ENCODE peak calls at places on chromosome 19, in four cellular contexts. One of them, this sample, is unnamed.

GRCh38 chr19:54470991-54471782 is 1.9 kb downstream of the CDC42EP5 start:
- DNase-seq in psoas muscle: peak; percentile 24
- DNase-seq in esophagus squamous epithelium: no peak
- DNase-seq in HCT116: no peak
- DNase-seq in this sample: no peak

GRCh38 chr19:35959040-35959967 is 23.1 kb downstream of the LRFN3 start:
- DNase-seq in psoas muscle: peak; percentile 33
- DNase-seq in HCT116: no peak
- DNase-seq in esophagus squamous epithelium: no peak
- DNase-seq in this sample: no peak

GRCh38 chr19:6232567-6232966 is 47.2 kb downstream of the MLLT1 start:
- DNase-seq in HCT116: no peak
- DNase-seq in esophagus squamous epithelium: no peak
- DNase-seq in psoas muscle: peak; percentile 35
- DNase-seq in this sample: peak; percentile 71

GRCh38 chr19:48061401-48062344 is 17.8 kb upstream of the CABP5 start:
- DNase-seq in HCT116: no peak
- DNase-seq in esophagus squamous epithelium: no peak
- DNase-seq in psoas muscle: no peak
- DNase-seq in this sample: no peak

GRCh38 chr19:35896643-35897040 is 3.7 kb downstream of the NFKBID start:
- DNase-seq in HCT116: no peak
- DNase-seq in psoas muscle: no peak
- DNase-seq in esophagus squamous epithelium: no peak
- DNase-seq in this sample: no peak

GRCh38 chr19:49677901-49678674 is 1.0 kb downstream of the PRMT1 start:
- DNase-seq in HCT116: no peak
- DNase-seq in psoas muscle: peak; percentile 71
- DNase-seq in esophagus squamous epithelium: no peak
- DNase-seq in this sample: peak; percentile 13

GRCh38 chr19:38155453-38155852 is 68.6 kb downstream of the DPF1 start:
- DNase-seq in esophagus squamous epithelium: no peak
- DNase-seq in HCT116: no peak
- DNase-seq in psoas muscle: no peak
- DNase-seq in this sample: no peak

GRCh38 chr19:7833225-7834156 is 3.5 kb downstream of the EVI5L start:
- DNase-seq in psoas muscle: peak; percentile 60
- DNase-seq in esophagus squamous epithelium: no peak
- DNase-seq in HCT116: peak; percentile 93
- DNase-seq in this sample: peak; percentile 30

GRCh38 chr19:47511128-47511517 is 3.7 kb downstream of the NAPA start:
- DNase-seq in psoas muscle: peak; percentile 52
- DNase-seq in HCT116: no peak
- DNase-seq in esophagus squamous epithelium: no peak
- DNase-seq in this sample: no peak

DNA sequence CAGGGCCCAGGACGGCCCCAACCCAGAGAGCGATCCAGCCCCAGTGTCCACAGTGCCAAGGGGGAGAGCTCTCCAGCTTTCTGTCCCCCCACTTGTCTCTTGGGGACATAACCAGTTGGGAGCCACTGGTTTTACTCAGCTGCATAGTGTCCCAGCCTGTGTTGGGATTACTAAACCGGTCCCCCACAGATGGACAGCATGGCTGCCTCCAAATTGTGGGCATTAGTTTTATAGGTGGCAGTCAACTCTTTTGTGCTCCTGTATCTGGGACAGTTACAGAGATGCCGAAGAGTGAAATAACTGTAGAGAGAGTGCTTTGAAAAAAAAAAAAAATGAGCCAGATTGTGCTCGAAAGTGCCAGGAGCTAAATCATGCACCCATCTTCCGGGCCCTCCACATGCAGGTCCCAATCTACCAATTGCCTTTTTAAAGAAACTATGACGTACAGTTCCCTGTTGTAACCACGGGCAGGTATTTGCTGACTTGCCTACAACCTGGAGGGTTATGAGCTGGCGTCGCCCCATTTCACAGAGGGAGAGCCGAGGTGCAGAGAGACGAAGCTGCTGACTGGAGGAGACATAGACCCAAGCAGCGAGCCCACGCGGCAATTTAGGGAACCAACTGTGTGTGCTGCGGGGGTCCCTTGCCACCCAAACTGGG is 2.4 kb upstream of the NFIC start:
- DNase-seq in esophagus squamous epithelium: no peak
- DNase-seq in HCT116: no peak
- DNase-seq in psoas muscle: no peak
- DNase-seq in this sample: no peak
- H3K4me3 ChIP-seq in esophagus squamous epithelium: no peak overlapping the region
- H3K4me3 ChIP-seq in HCT116: no peak overlapping the region
- H3K4me3 ChIP-seq in psoas muscle: no peak overlapping the region
- H3K4me3 ChIP-seq in this sample: no peak overlapping the region

GRCh38 chr19:939922-940321 is 14.1 kb downstream of the ARID3A start:
- DNase-seq in esophagus squamous epithelium: no peak
- DNase-seq in psoas muscle: no peak
- DNase-seq in HCT116: no peak
- DNase-seq in this sample: no peak

GRCh38 chr19:942133-942645 is 16.4 kb downstream of the ARID3A start:
- DNase-seq in psoas muscle: no peak
- DNase-seq in esophagus squamous epithelium: no peak
- DNase-seq in HCT116: no peak
- DNase-seq in this sample: no peak

GRCh38 chr19:941292-942132 is 15.7 kb downstream of the ARID3A start:
- DNase-seq in HCT116: no peak
- DNase-seq in esophagus squamous epithelium: no peak
- DNase-seq in psoas muscle: no peak
- DNase-seq in this sample: no peak

GRCh38 chr19:939439-939838 is 13.6 kb downstream of the ARID3A start:
- DNase-seq in esophagus squamous epithelium: no peak
- DNase-seq in psoas muscle: no peak
- DNase-seq in HCT116: no peak
- DNase-seq in this sample: no peak

DNA sequence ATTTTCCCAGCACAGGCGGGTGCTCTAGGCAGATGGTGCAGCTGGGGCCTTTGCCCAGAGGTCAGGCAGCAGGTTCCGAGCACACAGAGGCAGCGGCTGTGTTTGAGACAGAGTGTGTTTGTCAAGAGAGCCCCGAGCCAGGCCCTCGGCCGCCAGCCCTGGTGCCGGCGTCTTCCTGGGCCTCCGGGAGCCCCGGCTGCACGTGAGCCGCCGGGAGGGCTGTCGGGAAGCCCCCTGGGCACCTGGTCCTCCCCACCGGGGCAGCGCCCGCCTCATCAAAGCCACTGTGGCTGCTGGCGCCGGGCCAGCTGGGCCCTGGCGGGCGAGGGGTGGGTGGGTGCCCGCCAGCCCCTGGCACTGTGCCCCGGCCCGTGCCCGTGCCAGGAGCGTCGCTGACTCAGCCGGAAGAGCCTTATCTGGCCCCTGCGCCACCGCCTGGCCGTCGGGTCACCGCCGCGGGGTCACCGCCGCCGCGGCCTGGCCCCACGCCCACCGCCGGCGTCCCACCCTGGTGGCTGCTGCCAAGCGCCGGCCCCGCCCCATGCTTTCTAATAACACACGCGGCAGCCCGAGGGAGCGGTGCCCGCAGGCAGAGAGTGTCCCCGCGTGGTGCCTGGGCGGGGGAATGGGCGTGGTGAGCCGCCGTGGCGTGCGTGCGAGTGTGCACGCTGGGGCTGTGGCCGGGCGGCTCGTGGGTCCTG is 14.9 kb downstream of the ARID3A start:
- DNase-seq in HCT116: no peak
- DNase-seq in esophagus squamous epithelium: no peak
- DNase-seq in psoas muscle: peak; percentile 75
- DNase-seq in this sample: no peak
- H3K4me3 ChIP-seq in HCT116: peak overlapping the region; percentile 31
- H3K4me3 ChIP-seq in esophagus squamous epithelium: peak overlapping the region; percentile 24
- H3K4me3 ChIP-seq in psoas muscle: peak overlapping the region; percentile 58
- H3K4me3 ChIP-seq in this sample: no peak overlapping the region

GRCh38 chr19:44753932-44754742 is 5.6 kb downstream of the BCL3 start:
- DNase-seq in HCT116: no peak
- DNase-seq in esophagus squamous epithelium: peak; percentile 79
- DNase-seq in psoas muscle: peak; percentile 96
- DNase-seq in this sample: peak; percentile 69

GRCh38 chr19:44752816-44753618 is 4.5 kb downstream of the BCL3 start:
- DNase-seq in HCT116: no peak
- DNase-seq in psoas muscle: peak; percentile 92
- DNase-seq in esophagus squamous epithelium: peak; percentile 83
- DNase-seq in this sample: peak; percentile 98

GRCh38 chr19:44752123-44752815 is 3.8 kb downstream of the BCL3 start:
- DNase-seq in psoas muscle: no peak
- DNase-seq in HCT116: no peak
- DNase-seq in esophagus squamous epithelium: no peak
- DNase-seq in this sample: no peak

GRCh38 chr19:44754743-44755066 is 6.2 kb downstream of the BCL3 start:
- DNase-seq in esophagus squamous epithelium: no peak
- DNase-seq in HCT116: no peak
- DNase-seq in psoas muscle: no peak
- DNase-seq in this sample: no peak

DNA sequence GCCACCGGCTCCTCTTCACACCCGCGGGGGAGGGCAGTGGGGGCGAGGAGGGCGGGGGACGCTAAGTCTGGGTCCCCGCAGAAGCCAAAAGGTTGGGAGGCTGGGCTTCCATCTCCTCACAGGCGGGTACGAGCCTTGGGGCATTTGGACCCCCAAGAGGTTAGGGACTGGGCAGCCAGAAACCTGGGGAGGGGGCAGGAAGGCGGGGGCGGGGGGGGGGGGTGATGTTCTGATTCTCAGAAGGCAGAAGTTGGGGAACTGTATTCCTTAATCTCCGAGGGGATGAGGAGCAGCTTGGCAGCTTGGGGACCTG is 5.1 kb downstream of the BCL3 start:
- DNase-seq in HCT116: no peak
- DNase-seq in esophagus squamous epithelium: no peak
- DNase-seq in psoas muscle: no peak
- DNase-seq in this sample: no peak
- H3K4me3 ChIP-seq in HCT116: peak overlapping the region; percentile 50
- H3K4me3 ChIP-seq in esophagus squamous epithelium: peak overlapping the region; percentile 22
- H3K4me3 ChIP-seq in psoas muscle: peak overlapping the region; percentile 97
- H3K4me3 ChIP-seq in this sample: peak overlapping the region; percentile 44

GRCh38 chr19:27740396-27740795 is 1472.6 kb downstream of the UQCRFS1 start:
- DNase-seq in esophagus squamous epithelium: no peak
- DNase-seq in psoas muscle: no peak
- DNase-seq in HCT116: no peak
- DNase-seq in this sample: no peak

GRCh38 chr19:27738569-27739193 is 1474.3 kb downstream of the UQCRFS1 start:
- DNase-seq in psoas muscle: no peak
- DNase-seq in HCT116: no peak
- DNase-seq in esophagus squamous epithelium: no peak
- DNase-seq in this sample: no peak

GRCh38 chr19:27741236-27741635 is 1471.7 kb downstream of the UQCRFS1 start:
- DNase-seq in HCT116: no peak
- DNase-seq in psoas muscle: no peak
- DNase-seq in esophagus squamous epithelium: no peak
- DNase-seq in this sample: no peak

GRCh38 chr19:27744926-27745844 is 1467.8 kb downstream of the UQCRFS1 start:
- DNase-seq in esophagus squamous epithelium: no peak
- DNase-seq in HCT116: no peak
- DNase-seq in psoas muscle: no peak
- DNase-seq in this sample: no peak

DNA sequence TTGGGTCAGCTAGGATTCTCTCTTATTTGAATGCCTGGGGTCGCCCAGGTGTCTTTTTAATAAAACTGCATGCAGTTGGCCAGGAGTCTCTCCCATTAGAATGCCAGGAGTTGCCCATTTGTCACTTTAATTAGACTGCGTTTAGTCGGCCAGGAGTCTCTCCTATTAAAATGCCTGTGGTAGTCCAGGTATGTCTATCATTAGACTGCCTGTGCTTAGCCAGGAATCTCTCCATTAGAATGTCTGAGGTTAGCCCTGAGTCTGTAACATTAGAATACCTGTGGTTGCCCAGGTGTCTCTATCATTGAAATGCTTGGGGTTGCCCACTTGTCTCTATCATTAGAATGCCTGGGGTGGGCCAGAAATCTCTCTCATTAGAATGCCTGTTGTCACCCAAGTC is 1470.9 kb downstream of the UQCRFS1 start:
- DNase-seq in HCT116: no peak
- DNase-seq in psoas muscle: no peak
- DNase-seq in esophagus squamous epithelium: no peak
- DNase-seq in this sample: no peak
- H3K4me3 ChIP-seq in HCT116: no peak overlapping the region
- H3K4me3 ChIP-seq in psoas muscle: no peak overlapping the region
- H3K4me3 ChIP-seq in esophagus squamous epithelium: no peak overlapping the region
- H3K4me3 ChIP-seq in this sample: no peak overlapping the region

DNA sequence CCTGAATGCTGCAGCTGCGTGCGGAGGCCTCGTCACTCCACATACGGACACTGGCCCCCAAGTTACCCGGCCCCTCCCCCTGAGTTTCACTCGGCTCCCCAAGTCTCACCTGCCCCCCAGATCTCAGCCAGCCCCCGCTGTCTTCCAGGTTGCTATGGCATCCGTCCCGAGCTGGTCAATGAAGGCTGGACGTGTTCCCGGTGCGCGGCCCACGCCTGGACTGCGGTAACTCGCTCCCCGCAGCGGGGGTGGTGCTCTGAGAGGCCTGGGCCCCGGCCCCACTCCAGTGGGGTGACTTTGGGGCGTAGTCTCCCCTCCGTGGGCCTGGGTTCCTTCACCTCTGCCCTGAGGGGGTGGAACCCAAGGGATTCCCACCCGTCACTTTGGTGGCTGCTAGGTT is 168.2 kb downstream of the KDM4B start:
- DNase-seq in HCT116: no peak
- DNase-seq in psoas muscle: no peak
- DNase-seq in esophagus squamous epithelium: no peak
- DNase-seq in this sample: no peak
- H3K4me3 ChIP-seq in HCT116: no peak overlapping the region
- H3K4me3 ChIP-seq in psoas muscle: no peak overlapping the region
- H3K4me3 ChIP-seq in esophagus squamous epithelium: no peak overlapping the region
- H3K4me3 ChIP-seq in this sample: no peak overlapping the region

DNA sequence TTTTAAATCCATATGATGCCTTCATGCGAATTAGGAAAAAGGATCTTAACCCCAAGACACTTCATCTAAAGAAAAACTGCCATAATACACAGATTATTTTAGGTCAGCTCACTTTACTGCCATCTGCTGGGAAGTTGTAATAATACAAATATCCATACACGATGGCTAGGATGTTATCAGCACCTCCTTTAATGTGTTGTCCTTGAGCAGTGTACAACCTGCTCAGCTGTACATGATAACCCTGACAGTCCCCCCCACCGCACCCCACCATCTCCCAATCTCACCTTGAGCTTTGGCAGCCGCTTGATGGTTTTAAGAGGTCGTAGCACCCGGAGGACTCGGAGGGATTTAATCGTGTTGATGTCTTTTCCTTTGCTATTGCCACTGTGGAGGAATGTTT is 112.2 kb downstream of the IER2 start:
- DNase-seq in HCT116: no peak
- DNase-seq in psoas muscle: no peak
- DNase-seq in esophagus squamous epithelium: no peak
- DNase-seq in this sample: peak; percentile 9
- H3K4me3 ChIP-seq in HCT116: no peak overlapping the region
- H3K4me3 ChIP-seq in psoas muscle: no peak overlapping the region
- H3K4me3 ChIP-seq in esophagus squamous epithelium: no peak overlapping the region
- H3K4me3 ChIP-seq in this sample: no peak overlapping the region

DNA sequence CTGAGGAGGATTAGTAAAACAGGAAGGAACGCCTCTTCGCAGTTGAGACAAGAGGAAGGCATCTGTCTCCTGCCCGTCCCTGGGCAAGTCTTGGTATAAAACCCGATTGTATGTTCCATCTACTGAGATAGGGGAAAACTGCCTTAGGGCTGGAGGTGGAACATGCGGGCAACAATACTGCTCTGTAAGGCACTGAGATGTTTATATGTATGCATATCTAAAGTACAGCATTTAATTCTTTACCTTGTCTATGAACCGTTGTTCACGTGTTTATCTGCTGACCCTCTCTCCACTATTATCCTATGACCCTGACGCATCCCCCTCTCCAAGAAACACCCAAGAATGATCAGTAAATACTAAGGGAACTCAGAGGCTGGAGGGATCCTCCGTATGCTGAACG is 722 bp upstream of the TIMM50 start:
- DNase-seq in esophagus squamous epithelium: no peak
- DNase-seq in psoas muscle: no peak
- DNase-seq in HCT116: no peak
- DNase-seq in this sample: no peak
- H3K4me3 ChIP-seq in esophagus squamous epithelium: peak overlapping the region; percentile 94
- H3K4me3 ChIP-seq in psoas muscle: peak overlapping the region; percentile 97
- H3K4me3 ChIP-seq in HCT116: peak overlapping the region; percentile 99
- H3K4me3 ChIP-seq in this sample: peak overlapping the region; percentile 100

This sample was measured in skeletal muscle cell.